ENCODE peak calls at places on chromosomes 4 and X, in five cellular contexts. X, H, L, Z and P are unnamed samples.

GRCh38 chr4:6681191-6681590 is 12.5 kb upstream of the S100P start:
- DNase-seq in X (no peak), H (peak; percentile 81), L (no peak), Z (no peak), P (no peak)

GRCh38 chr4:89800527-89801103 is 36.3 kb downstream of the SNCA start:
- DNase-seq in X (no peak), H (no peak), L (no peak), Z (peak; percentile 24), P (peak; percentile 37)

GRCh38 chrX:73916931-73917657 is 354.1 kb downstream of the CHIC1 start:
- DNase-seq in X (no peak), H (no peak), L (peak; percentile 74), Z (peak; percentile 86), P (peak; percentile 82)

GRCh38 chr4:86302242-86302641 is 57.6 kb downstream of the MAPK10 start:
- DNase-seq in X (no peak), H (no peak), L (peak; percentile 65), Z (no peak), P (peak; percentile 75)

GRCh38 chr4:13678186-13678924 is 50.8 kb upstream of the BOD1L1 start:
- DNase-seq in X (no peak), H (no peak), L (no peak), Z (peak; percentile 55), P (no peak)

GRCh38 chrX:65406532-65406931 is 128.1 kb downstream of the LAS1L start:
- DNase-seq in X (no peak), H (peak; percentile 73), L (no peak), Z (no peak), P (no peak)

GRCh38 chr4:101037938-101038413 is 309.4 kb downstream of the PPP3CA start:
- DNase-seq in X (no peak), H (no peak), L (no peak), Z (no peak), P (no peak)

GRCh38 chr4:166422475-166422874 is 549.4 kb downstream of the TLL1 start:
- DNase-seq in X (no peak), H (no peak), L (no peak), Z (peak; percentile 63), P (peak; percentile 53)

GRCh38 chr4:15702941-15703403 is at the start of gene BST1:
- DNase-seq in X (no peak), H (peak; percentile 96), L (no peak), Z (peak; percentile 71), P (no peak)

GRCh38 chrX:155819525-155819924 is 61.6 kb upstream of the VAMP7 start:
- DNase-seq in X (no peak), H (no peak), L (no peak), Z (no peak), P (no peak)

DNA sequence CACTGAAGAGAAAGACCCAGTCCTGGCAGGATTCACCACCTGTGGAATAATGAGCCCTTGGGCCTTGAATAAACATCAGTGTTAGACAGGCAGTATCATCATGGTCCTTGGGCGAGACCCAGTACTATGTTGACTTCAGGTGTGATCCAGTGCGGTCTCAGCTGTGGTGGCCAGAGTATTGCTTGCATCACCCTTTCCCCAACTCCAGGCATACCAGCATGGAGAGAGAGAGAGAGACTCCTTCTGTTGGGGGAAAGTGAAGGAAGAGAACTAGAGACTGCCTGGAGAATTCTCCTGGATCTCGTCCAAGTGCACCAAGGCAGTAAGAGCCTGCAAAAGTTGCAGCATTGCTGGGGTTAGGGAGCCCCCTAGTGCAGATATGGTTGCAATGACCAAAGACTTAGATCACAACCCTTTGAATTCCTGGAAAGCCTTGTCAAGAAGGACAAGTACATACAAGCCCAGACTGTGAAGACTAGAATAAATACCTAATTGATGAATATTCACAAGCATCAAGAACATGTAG is 61.1 kb upstream of the VAMP7 start:
- DNase-seq in X (peak; percentile 51), H (no peak), L (peak; percentile 42), Z (peak; percentile 71), P (peak; percentile 66)
- TF ChIP-seq CTCF in X (peak; percentile 75), H (peak; percentile 56), L (peak; percentile 62), Z (peak; percentile 70), P (peak; percentile 64)

GRCh38 chr4:24262084-24262483 is 322.3 kb downstream of the DHX15 start:
- DNase-seq in X (no peak), H (no peak), L (no peak), Z (no peak), P (no peak)
- H3K4me3 ChIP-seq in X (no peak overlapping the region), H (no peak overlapping the region), L (no peak overlapping the region), Z (no peak overlapping the region), P (no peak overlapping the region)

GRCh38 chrX:1591102-1591862 is at the start of gene AKAP17A:
- DNase-seq in X (peak; percentile 97), H (peak; percentile 99), L (peak; percentile 73), Z (peak; percentile 83), P (peak; percentile 80)
- TF ChIP-seq CTCF in X (peak; percentile 10), H (no peak), L (no peak), Z (no peak), P (no peak)

GRCh38 chr4:2059726-2060577 is 825 bp downstream of the NAT8L start:
- DNase-seq in X (no peak), H (peak; percentile 51), L (no peak), Z (no peak), P (no peak)

GRCh38 chr4:2061208-2062131 is 2.3 kb downstream of the NAT8L start:
- DNase-seq in X (no peak), H (no peak), L (no peak), Z (no peak), P (no peak)

GRCh38 chr4:2059034-2059725 is at the start of gene NAT8L:
- DNase-seq in X (peak; percentile 22), H (no peak), L (no peak), Z (no peak), P (no peak)

GRCh38 chr4:2062168-2062807 is 3.2 kb downstream of the NAT8L start:
- DNase-seq in X (no peak), H (no peak), L (no peak), Z (no peak), P (no peak)

GRCh38 chr4:2060578-2061207 is 1.6 kb downstream of the NAT8L start:
- DNase-seq in X (no peak), H (peak; percentile 62), L (no peak), Z (no peak), P (no peak)
- H3K4me3 ChIP-seq in X (no peak overlapping the region), H (peak overlapping the region; percentile 23), L (peak overlapping the region; percentile 5), Z (no peak overlapping the region), P (no peak overlapping the region)

DNA sequence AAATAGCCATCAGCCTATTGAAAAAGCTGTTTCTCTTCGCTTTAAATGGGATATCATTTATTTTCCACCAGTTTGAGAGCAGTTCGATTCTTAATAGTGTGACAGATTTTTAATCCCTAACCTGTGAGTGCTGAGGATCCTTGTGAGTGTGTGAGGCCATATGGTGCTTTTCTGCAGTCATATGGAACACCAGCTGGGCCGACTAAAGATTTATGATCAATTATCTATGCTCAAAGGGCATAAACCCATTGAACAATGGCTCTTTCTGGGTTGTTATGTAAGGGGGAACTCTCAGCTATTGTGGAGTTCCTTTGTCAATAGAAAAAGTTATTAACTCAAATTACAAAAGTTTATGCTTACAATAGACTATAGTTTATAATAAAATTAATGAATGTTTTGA is 1003.6 kb downstream of the FAT4 start:
- DNase-seq in X (no peak), H (no peak), L (no peak), Z (no peak), P (no peak)
- TF ChIP-seq CTCF in X (no peak), H (no peak), L (no peak), Z (no peak), P (no peak)

GRCh38 chr4:26589699-26590098 is 5.8 kb downstream of the TBC1D19 start:
- DNase-seq in X (peak; percentile 60), H (no peak), L (no peak), Z (no peak), P (no peak)
- H3K4me3 ChIP-seq in X (no peak overlapping the region), H (no peak overlapping the region), L (no peak overlapping the region), Z (no peak overlapping the region), P (no peak overlapping the region)

GRCh38 chr4:26791346-26791745 is 69.3 kb upstream of the STIM2 start:
- DNase-seq in X (no peak), H (no peak), L (no peak), Z (no peak), P (no peak)
- TF ChIP-seq CTCF in X (no peak), H (no peak), L (no peak), Z (no peak), P (no peak)